ENCODE peak calls at places on chromosomes 11 and 22, in five cellular contexts. W is HFF-Myc, E is spleen, O is heart left ventricle, Z is body of pancreas. U is an unnamed sample.

GRCh38 chr11:67304511-67305113 is 1.3 kb downstream of the SSH3 start:
- DNase-seq in Z (no peak), O (no peak), E (peak; percentile 69), W (no peak), U (peak; percentile 67)

GRCh38 chr11:74139151-74139918 is 31.5 kb downstream of the C2CD3 start:
- DNase-seq in W (no peak), Z (no peak), O (no peak), E (no peak), U (no peak)

GRCh38 chr11:113789675-113790320 is 10.2 kb downstream of the CLDN25 start:
- DNase-seq in W (no peak), O (no peak), E (no peak), Z (no peak), U (no peak)

GRCh38 chr11:96019810-96020747 is 96.2 kb upstream of the MTMR2 start:
- DNase-seq in W (no peak), Z (no peak), E (no peak), O (no peak), U (no peak)

GRCh38 chr22:46027219-46028068 is 50.5 kb upstream of the WNT7B start:
- DNase-seq in Z (peak; percentile 86), W (no peak), O (peak; percentile 78), E (peak; percentile 86), U (peak; percentile 79)

GRCh38 chr11:99366476-99366992 is 345.8 kb downstream of the CNTN5 start:
- DNase-seq in O (no peak), W (no peak), Z (no peak), E (no peak), U (no peak)

GRCh38 chr11:43278302-43278956 is 33.4 kb upstream of the API5 start:
- DNase-seq in Z (no peak), E (no peak), W (no peak), O (no peak), U (no peak)

GRCh38 chr11:77547863-77548551 is 41.7 kb upstream of the AQP11 start:
- DNase-seq in E (no peak), O (no peak), Z (peak; percentile 49), W (peak; percentile 59), U (no peak)

GRCh38 chr11:19472679-19473078 is 231.9 kb upstream of the E2F8 start:
- DNase-seq in O (no peak), W (no peak), E (no peak), Z (no peak), U (no peak)

GRCh38 chr11:76787911-76788596 is 4.9 kb downstream of the TSKU start:
- DNase-seq in O (peak; percentile 59), E (peak; percentile 56), Z (peak; percentile 46), W (no peak), U (peak; percentile 71)

GRCh38 chr22:44396021-44396726 is 83.4 kb upstream of the SHISAL1 start:
- DNase-seq in Z (peak; percentile 2), W (no peak), O (no peak), E (peak; percentile 39), U (peak; percentile 46)

GRCh38 chr22:44859641-44860040 is 107.3 kb downstream of the ARHGAP8 start:
- DNase-seq in W (no peak), O (no peak), E (no peak), Z (no peak), U (no peak)

GRCh38 chr22:43313497-43314474 is 29.4 kb downstream of the SCUBE1 start:
- DNase-seq in O (peak; percentile 54), E (peak; percentile 33), Z (peak; percentile 22), W (no peak), U (no peak)

GRCh38 chr11:68643576-68643975 is 40.8 kb upstream of the GAL start:
- DNase-seq in W (no peak), Z (no peak), E (no peak), O (no peak), U (no peak)

GRCh38 chr11:102316505-102316904 is 779 bp upstream of the BIRC3 start:
- DNase-seq in E (no peak), Z (no peak), O (no peak), W (no peak), U (no peak)

GRCh38 chr22:35663371-35663770 is 15.1 kb downstream of the APOL6 start:
- DNase-seq in W (no peak), E (no peak), Z (no peak), O (no peak), U (no peak)

GRCh38 chr22:45996241-45997076 is 19.5 kb upstream of the WNT7B start:
- DNase-seq in O (peak; percentile 88), E (peak; percentile 92), W (no peak), Z (no peak), U (no peak)

GRCh38 chr11:117412653-117413275 is 85.1 kb downstream of the CEP164 start:
- DNase-seq in O (no peak), W (no peak), Z (no peak), E (no peak), U (no peak)

GRCh38 chr22:27218012-27218483 is 560.7 kb downstream of the MIAT start:
- DNase-seq in O (no peak), Z (no peak), E (no peak), W (no peak), U (peak; percentile 7)

GRCh38 chr22:24430431-24431308 is 3.3 kb downstream of the ADORA2A start:
- DNase-seq in W (no peak), E (peak; percentile 79), Z (no peak), O (peak; percentile 24), U (no peak)

GRCh38 chr11:63763506-63764200 is 4.9 kb downstream of the ZFTA start:
- DNase-seq in E (no peak), W (no peak), Z (peak; percentile 20), O (peak; percentile 40), U (peak; percentile 75)

DNA sequence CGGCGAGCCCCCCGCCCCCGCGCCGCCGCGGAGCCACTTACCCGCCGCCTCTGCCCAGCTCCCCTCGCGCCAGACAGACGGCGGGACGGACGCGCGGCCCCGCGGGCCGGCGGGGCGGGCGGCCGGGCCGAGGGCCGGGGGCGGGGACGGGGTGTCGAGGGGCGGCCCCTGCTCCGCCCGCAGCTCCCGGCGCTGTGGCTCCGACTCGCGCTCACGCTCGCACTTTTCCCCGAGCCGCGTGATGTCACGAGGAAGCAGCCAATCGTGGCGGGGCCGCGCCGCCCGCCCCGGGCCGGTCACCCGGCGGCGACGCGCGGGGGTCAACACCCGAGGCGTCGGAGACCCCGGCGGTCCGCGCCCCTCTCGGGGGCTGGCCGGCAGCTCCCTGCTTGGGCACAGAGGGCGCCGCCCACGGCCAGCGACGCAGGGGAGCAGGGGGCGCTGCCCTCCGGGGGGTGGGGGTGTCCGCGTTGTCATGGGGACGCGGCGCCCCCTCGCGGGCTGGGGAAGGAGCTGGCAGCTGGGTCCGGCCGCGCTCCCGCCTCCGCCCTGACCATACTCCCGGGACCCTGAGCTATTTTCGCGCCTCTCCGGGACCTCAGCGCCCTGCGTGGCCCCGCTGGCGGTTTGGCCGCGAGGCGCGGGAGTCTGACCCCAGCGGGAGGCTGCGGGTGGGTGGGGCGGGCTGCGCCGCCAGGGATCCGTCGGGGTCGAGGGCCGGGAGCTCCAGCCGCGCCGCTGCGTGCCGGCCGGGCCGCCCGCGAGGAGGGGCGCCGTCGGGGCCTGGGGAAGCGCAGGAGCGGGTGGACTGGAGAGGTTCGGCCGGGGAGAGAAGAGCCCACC is at the start of gene CHRM4:
- DNase-seq in W (no peak), Z (peak; percentile 53), O (no peak), E (peak; percentile 75), U (no peak)
- TF ChIP-seq CTCF in W (peak; percentile 37), Z (peak; percentile 14), O (peak; percentile 10), E (no peak), U (no peak)

DNA sequence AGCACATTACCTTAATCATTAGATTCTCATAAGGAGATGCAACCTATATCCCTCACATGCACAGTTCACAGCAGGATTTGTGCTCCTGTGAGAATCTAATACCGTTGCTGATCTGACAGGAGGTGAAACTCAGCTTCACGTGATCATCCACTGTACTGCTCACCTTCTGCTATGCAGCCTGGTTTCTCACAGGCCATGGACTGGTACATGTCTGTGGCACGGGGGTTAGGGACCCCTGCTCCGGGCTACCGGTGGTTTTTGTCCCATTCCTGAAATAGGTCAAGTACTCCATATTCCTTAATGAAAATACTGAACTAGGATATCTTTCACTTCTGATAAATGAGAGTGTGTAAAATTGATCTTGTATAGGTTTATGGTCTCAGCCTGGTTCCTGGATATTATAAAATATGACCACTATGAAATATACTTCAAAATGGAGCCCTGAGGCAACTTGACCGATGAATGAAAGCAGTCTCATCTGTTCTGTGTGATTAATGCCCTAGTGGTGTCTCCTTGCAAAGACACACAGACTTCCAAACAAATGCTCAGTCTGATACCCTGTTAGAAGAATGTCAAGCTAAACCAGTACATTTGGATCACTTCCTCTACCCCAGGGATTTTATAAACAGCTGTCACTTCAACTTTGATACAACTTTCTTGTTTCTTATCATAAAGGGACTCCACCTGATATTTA is 492.9 kb upstream of the ANO3 start:
- DNase-seq in E (no peak), O (no peak), Z (no peak), W (no peak), U (no peak)
- TF ChIP-seq CTCF in E (no peak), O (no peak), Z (no peak), W (no peak), U (no peak)

GRCh38 chr11:93784935-93785360 is 866 bp downstream of the MED17 start:
- DNase-seq in O (no peak), W (no peak), Z (no peak), E (no peak), U (no peak)

GRCh38 chr11:93783362-93783761 is 720 bp upstream of the MED17 start:
- DNase-seq in O (no peak), Z (no peak), W (no peak), E (no peak), U (no peak)

GRCh38 chr11:93784152-93784934 is at the start of gene MED17:
- DNase-seq in W (peak; percentile 82), Z (peak; percentile 94), E (peak; percentile 97), O (peak; percentile 95), U (peak; percentile 95)

GRCh38 chr11:93783767-93784151 is 323 bp upstream of the MED17 start:
- DNase-seq in E (no peak), Z (no peak), O (peak; percentile 38), W (no peak), U (no peak)
- TF ChIP-seq CTCF in E (no peak), Z (no peak), O (no peak), W (no peak), U (no peak)

GRCh38 chr22:49824936-49825335 is 2.7 kb downstream of the BRD1 start:
- DNase-seq in Z (no peak), O (no peak), W (no peak), E (no peak), U (no peak)

GRCh38 chr22:49826603-49827306 is 918 bp downstream of the BRD1 start:
- DNase-seq in E (peak; percentile 90), Z (peak; percentile 74), O (no peak), W (no peak), U (no peak)

GRCh38 chr22:49825436-49825835 is 2.2 kb downstream of the BRD1 start:
- DNase-seq in W (no peak), O (no peak), Z (no peak), E (no peak), U (no peak)

GRCh38 chr22:49827307-49827852 is 293 bp downstream of the BRD1 start:
- DNase-seq in Z (no peak), E (no peak), W (no peak), O (no peak), U (no peak)

GRCh38 chr22:49825944-49826602 is 1.6 kb downstream of the BRD1 start:
- DNase-seq in O (no peak), W (no peak), Z (no peak), E (peak; percentile 86), U (no peak)
- TF ChIP-seq CTCF in O (no peak), W (no peak), Z (no peak), E (no peak), U (no peak)

U was measured in coronary artery.